ENCODE peak calls at places on chromosomes 4 and X, in six cellular contexts. J is H9, W is trophoblast cell, K is IMR-90, G is H1, N is neuronal stem cell. I is an unnamed sample.

GRCh38 chr4:107299646-107300045 is 263.5 kb upstream of the DKK2 start:
- DNase-seq in W (no peak), N (no peak), G (no peak), J (no peak), K (peak), I (no peak)

GRCh38 chr4:167025651-167026050 is 208.6 kb downstream of the SPOCK3 start:
- DNase-seq in N (no peak), J (no peak), K (no peak), W (no peak), G (no peak), I (no peak)

GRCh38 chr4:185879666-185880312 is 67.8 kb upstream of the SORBS2 start:
- DNase-seq in K (no peak), G (no peak), W (no peak), J (no peak), N (no peak), I (no peak)

GRCh38 chr4:39825090-39825489 is 127.2 kb downstream of the UBE2K start:
- DNase-seq in G (no peak), J (no peak), K (no peak), W (no peak), N (no peak), I (no peak)

GRCh38 chr4:73213917-73214663 is 44.5 kb downstream of the ANKRD17 start:
- DNase-seq in W (no peak), K (peak), J (no peak), G (no peak), N (no peak), I (peak)

GRCh38 chr4:153246446-153247115 is 42.3 kb downstream of the TRIM2 start:
- DNase-seq in N (no peak), J (no peak), W (no peak), K (no peak), G (no peak), I (no peak)

GRCh38 chr4:36332782-36333131 is 51.3 kb downstream of the DTHD1 start:
- DNase-seq in N (no peak), J (no peak), W (no peak), G (no peak), K (no peak), I (no peak)

GRCh38 chr4:68904786-68905185 is 46.8 kb downstream of the UGT2A3 start:
- DNase-seq in W (no peak), K (no peak), G (no peak), J (peak), N (no peak), I (no peak)

GRCh38 chrX:151973851-151974335 is 583 bp downstream of the GABRE start:
- DNase-seq in K (no peak), J (peak), N (no peak), G (no peak), W (no peak), I (peak)

GRCh38 chr4:82423245-82424054 is 6.8 kb downstream of the HNRNPDL start:
- DNase-seq in G (no peak), N (no peak), W (peak), K (peak), J (no peak), I (peak)

GRCh38 chr4:137253949-137254348 is 278.3 kb downstream of the PCDH18 start:
- DNase-seq in K (peak), J (no peak), N (no peak), G (no peak), W (no peak), I (peak)

GRCh38 chrX:136251042-136251991 is at the start of gene MAP7D3:
- DNase-seq in W (peak), N (peak), G (peak), K (peak), J (peak), I (peak)

GRCh38 chr4:78040431-78040830 is 16.7 kb upstream of the FRAS1 start:
- DNase-seq in J (no peak), N (no peak), K (no peak), W (no peak), G (no peak), I (no peak)

GRCh38 chr4:139461022-139461421 is 7.1 kb downstream of the RAB33B start:
- DNase-seq in W (no peak), G (peak), K (no peak), J (peak), N (no peak), I (no peak)

GRCh38 chr4:42627887-42628646 is 28.8 kb downstream of the ATP8A1 start:
- DNase-seq in W (no peak), N (no peak), G (no peak), J (peak), K (no peak), I (no peak)

GRCh38 chrX:70168238-70169188 is 8.8 kb upstream of the DGAT2L6 start:
- DNase-seq in G (no peak), N (no peak), W (peak), K (peak), J (peak), I (peak)

GRCh38 chrX:152893631-152894610 is 3.9 kb upstream of the ZNF185 start:
- DNase-seq in G (no peak), W (no peak), J (no peak), K (no peak), N (no peak), I (no peak)

GRCh38 chrX:47611926-47612325 is 7.7 kb downstream of the SYN1 start:
- DNase-seq in J (no peak), K (no peak), N (no peak), G (no peak), W (no peak), I (no peak)

GRCh38 chrX:1661048-1661921 is 46.4 kb downstream of the ASMT start:
- DNase-seq in W (peak), K (no peak), N (no peak), G (peak), J (peak), I (no peak)

GRCh38 chr4:87843936-87844335 is 11.2 kb downstream of the MEPE start:
- DNase-seq in K (peak), W (peak), J (no peak), N (no peak), G (no peak), I (peak)

GRCh38 chrX:41332005-41332404 is 2.0 kb upstream of the DDX3X start:
- DNase-seq in J (no peak), K (no peak), G (no peak), N (no peak), W (no peak), I (no peak)

GRCh38 chr4:76547167-76547760 is 112.2 kb downstream of the SHROOM3 start:
- DNase-seq in G (no peak), W (no peak), N (peak), K (no peak), J (no peak), I (no peak)

GRCh38 chrX:19824603-19825002 is 62.8 kb downstream of the SH3KBP1 start:
- DNase-seq in N (no peak), J (no peak), K (peak), W (peak), G (no peak), I (no peak)

GRCh38 chr4:188433916-188434315 is 294.7 kb downstream of the TRIML1 start:
- DNase-seq in G (no peak), W (no peak), K (peak), J (no peak), N (no peak), I (no peak)

GRCh38 chr4:183861426-183861825 is 43.7 kb upstream of the STOX2 start:
- DNase-seq in N (no peak), J (no peak), K (no peak), G (no peak), W (no peak), I (no peak)

GRCh38 chr4:137641554-137641953 is 109.3 kb upstream of the PCDH18 start:
- DNase-seq in W (no peak), G (no peak), J (no peak), K (no peak), N (no peak), I (no peak)

GRCh38 chr4:120921456-120922389 is 803 bp downstream of the PRDM5 start:
- DNase-seq in J (peak), K (peak), N (no peak), W (peak), G (peak), I (peak)

GRCh38 chrX:107672955-107673378 is 44.7 kb downstream of the PRPS1 start:
- DNase-seq in W (no peak), N (no peak), G (peak), K (peak), J (peak), I (peak)

GRCh38 chr4:8835521-8836365 is 35.9 kb downstream of the HMX1 start:
- DNase-seq in W (no peak), G (peak), K (no peak), J (peak), N (no peak), I (no peak)

GRCh38 chrX:68832101-68832416 is 3.2 kb downstream of the EFNB1 start:
- DNase-seq in W (peak), J (peak), G (peak), K (peak), N (no peak), I (peak)

GRCh38 chr4:71974681-71975080 is 57.1 kb upstream of the NPFFR2 start:
- DNase-seq in W (peak), G (no peak), N (no peak), J (no peak), K (peak), I (peak)

GRCh38 chrX:132119821-132120220 is 8.0 kb downstream of the FRMD7 start:
- DNase-seq in J (no peak), G (no peak), W (peak), N (peak), K (no peak), I (no peak)
- H3K27ac ChIP-seq in J (no peak), G (no peak), W (peak), N (peak), K (no peak), I (no peak)

DNA sequence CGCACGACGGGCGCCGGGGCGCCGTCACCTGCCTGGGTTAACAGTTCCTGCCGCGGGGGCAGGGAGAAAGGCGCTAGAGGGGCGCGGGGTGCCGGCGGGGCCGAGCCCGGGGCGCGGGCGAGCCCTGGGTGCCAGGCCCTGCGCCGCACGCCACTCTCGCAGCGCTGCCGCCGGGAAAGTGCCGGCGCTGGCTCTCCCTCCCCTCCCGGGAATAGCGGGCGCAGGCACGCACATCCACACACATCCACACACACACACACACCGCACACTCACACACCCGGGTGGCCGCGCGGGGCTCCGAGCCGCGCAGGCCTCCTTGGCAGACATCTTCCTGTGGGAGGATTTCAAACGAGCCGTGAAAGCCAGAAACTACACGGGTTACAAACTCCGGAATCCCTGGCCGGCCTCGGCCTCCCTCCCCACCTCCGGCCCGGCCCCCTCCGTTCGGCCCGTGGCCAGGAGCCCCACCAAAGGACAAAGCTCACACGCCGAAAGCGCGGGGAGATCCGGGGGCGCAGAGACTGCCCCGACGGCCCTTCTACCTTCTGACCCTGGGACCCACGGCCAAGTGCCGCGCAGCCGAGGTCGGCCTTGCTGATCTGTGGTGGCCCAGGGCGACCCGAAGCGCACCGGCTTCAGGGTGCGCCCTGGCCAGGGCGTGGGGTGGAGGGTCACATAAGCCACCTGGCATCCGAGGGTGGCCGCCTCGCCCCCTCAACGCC is 92.3 kb downstream of the BCOR start:
- DNase-seq in G (peak), K (no peak), W (no peak), J (peak), N (no peak), I (no peak)
- H2BK120ac ChIP-seq in G (no peak), K (no peak), W (peak), J (no peak), N (no peak), I (peak)

DNA sequence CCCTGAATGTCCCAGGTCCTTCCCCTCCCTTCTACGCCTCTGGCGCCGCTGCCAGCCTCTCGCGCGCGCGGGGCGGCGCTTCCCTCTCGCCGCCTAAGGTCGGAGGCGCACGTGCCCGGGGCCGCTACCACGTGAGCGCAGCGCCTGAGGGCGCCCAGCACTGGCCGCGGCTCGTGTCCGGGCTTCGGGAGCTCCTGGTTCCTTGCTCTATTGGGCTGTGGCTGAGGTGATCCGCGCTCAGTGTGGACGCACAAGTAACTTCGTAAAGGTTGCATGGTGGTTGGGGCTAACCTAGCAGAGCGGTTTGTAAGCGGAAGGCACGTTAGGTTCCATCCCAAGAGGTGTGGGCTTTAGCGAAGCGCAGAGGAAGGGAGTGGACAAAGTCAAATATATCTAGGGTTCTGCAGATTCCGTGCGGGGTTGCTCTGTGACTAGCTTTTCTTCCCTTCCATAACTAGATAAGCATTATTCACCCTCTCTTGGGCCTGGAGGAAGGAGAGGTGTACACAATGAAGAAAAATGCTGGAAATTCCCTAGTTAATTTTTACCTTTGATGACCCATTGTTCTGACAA is 1.8 kb downstream of the TLL1 start:
- DNase-seq in N (peak), W (peak), G (peak), K (no peak), J (peak), I (peak)
- H2AFZ ChIP-seq in N (peak), W (no peak), G (peak), K (no peak), J (no peak), I (no peak)

DNA sequence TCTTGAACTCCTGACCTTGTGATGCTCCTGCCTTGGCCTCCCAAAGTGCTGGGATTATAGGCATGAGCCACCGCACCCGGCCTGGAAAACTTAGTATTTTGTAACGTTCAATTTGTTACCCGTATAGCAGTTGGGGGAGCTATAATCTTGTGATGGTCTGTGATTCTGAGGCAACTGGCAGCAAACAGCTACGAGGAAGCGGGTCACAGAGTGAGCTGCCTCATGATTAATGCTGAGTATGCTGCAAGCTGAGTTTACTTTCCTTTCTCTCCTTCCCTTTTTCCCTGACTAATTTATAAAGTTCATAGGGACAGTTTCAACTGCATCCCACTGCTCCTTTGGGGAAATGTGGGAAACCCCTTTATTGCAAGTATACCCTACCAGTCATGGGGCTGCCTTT is 17.7 kb upstream of the ELOVL6 start:
- DNase-seq in K (peak), G (no peak), W (no peak), N (no peak), J (no peak), I (no peak)
- H3K27ac ChIP-seq in K (no peak), G (no peak), W (no peak), N (no peak), J (no peak), I (no peak)

GRCh38 chrX:115038406-115038805 is 21.0 kb upstream of the IL13RA2 start:
- DNase-seq in G (no peak), K (peak), W (no peak), J (no peak), N (no peak), I (no peak)

GRCh38 chrX:115036029-115036428 is 18.6 kb upstream of the IL13RA2 start:
- DNase-seq in J (no peak), N (no peak), W (no peak), K (no peak), G (no peak), I (no peak)

GRCh38 chrX:115040417-115040816 is 23.0 kb upstream of the IL13RA2 start:
- DNase-seq in G (no peak), W (no peak), J (no peak), N (no peak), K (no peak), I (no peak)
- H2BK120ac ChIP-seq in G (no peak), W (no peak), J (no peak), N (no peak), K (no peak), I (no peak)

I was measured in mesenchymal stem cell.